ENCODE peak calls at places on chromosomes 16 and 17, in eight cellular contexts. One of them, this sample, is unnamed.

GRCh38 chr16:73781297-73781696 is 515.3 kb upstream of the PSMD7 start:
- DNase-seq in H1: no peak
- DNase-seq in HCT116: no peak
- DNase-seq in SK-N-SH: no peak
- DNase-seq in endothelial cell of umbilical vein: no peak
- DNase-seq in K562: no peak
- DNase-seq in HepG2: no peak
- DNase-seq in GM12878: no peak
- DNase-seq in this sample: no peak

GRCh38 chr17:74566132-74566753 is 1.1 kb downstream of the CD300H start:
- DNase-seq in H1: peak; percentile 31
- DNase-seq in HCT116: peak; percentile 57
- DNase-seq in SK-N-SH: peak; percentile 82
- DNase-seq in endothelial cell of umbilical vein: peak; percentile 5
- DNase-seq in K562: peak; percentile 53
- DNase-seq in HepG2: peak; percentile 18
- DNase-seq in GM12878: no peak
- DNase-seq in this sample: no peak

GRCh38 chr16:8453359-8453758 is 137.0 kb downstream of the TMEM114 start:
- DNase-seq in H1: no peak
- DNase-seq in HCT116: no peak
- DNase-seq in SK-N-SH: peak; percentile 40
- DNase-seq in endothelial cell of umbilical vein: no peak
- DNase-seq in K562: no peak
- DNase-seq in HepG2: no peak
- DNase-seq in GM12878: no peak
- DNase-seq in this sample: no peak

GRCh38 chr17:65177901-65178300 is 40.7 kb downstream of the RGS9 start:
- DNase-seq in H1: no peak
- DNase-seq in HCT116: no peak
- DNase-seq in SK-N-SH: no peak
- DNase-seq in endothelial cell of umbilical vein: peak; percentile 59
- DNase-seq in K562: no peak
- DNase-seq in HepG2: no peak
- DNase-seq in GM12878: no peak
- DNase-seq in this sample: no peak

GRCh38 chr17:28811594-28812135 is 30.9 kb downstream of the FAM222B start:
- DNase-seq in H1: no peak
- DNase-seq in HCT116: peak; percentile 15
- DNase-seq in SK-N-SH: peak; percentile 15
- DNase-seq in endothelial cell of umbilical vein: peak; percentile 74
- DNase-seq in K562: peak; percentile 67
- DNase-seq in HepG2: peak; percentile 36
- DNase-seq in GM12878: no peak
- DNase-seq in this sample: no peak

GRCh38 chr16:89442990-89443726 is 47.2 kb downstream of the ANKRD11 start:
- DNase-seq in H1: no peak
- DNase-seq in HCT116: peak; percentile 37
- DNase-seq in SK-N-SH: peak; percentile 60
- DNase-seq in endothelial cell of umbilical vein: peak; percentile 20
- DNase-seq in K562: peak; percentile 50
- DNase-seq in HepG2: peak; percentile 89
- DNase-seq in GM12878: no peak
- DNase-seq in this sample: no peak

GRCh38 chr16:51022852-51023251 is 128.2 kb downstream of the SALL1 start:
- DNase-seq in H1: no peak
- DNase-seq in HCT116: no peak
- DNase-seq in SK-N-SH: no peak
- DNase-seq in endothelial cell of umbilical vein: no peak
- DNase-seq in K562: no peak
- DNase-seq in HepG2: no peak
- DNase-seq in GM12878: no peak
- DNase-seq in this sample: no peak

GRCh38 chr17:39696731-39697130 is 3.1 kb upstream of the ERBB2 start:
- DNase-seq in H1: no peak
- DNase-seq in HCT116: no peak
- DNase-seq in SK-N-SH: no peak
- DNase-seq in endothelial cell of umbilical vein: no peak
- DNase-seq in K562: no peak
- DNase-seq in HepG2: no peak
- DNase-seq in GM12878: no peak
- DNase-seq in this sample: no peak

GRCh38 chr16:66176111-66176510 is 190.4 kb upstream of the CDH5 start:
- DNase-seq in H1: no peak
- DNase-seq in HCT116: no peak
- DNase-seq in SK-N-SH: no peak
- DNase-seq in endothelial cell of umbilical vein: no peak
- DNase-seq in K562: no peak
- DNase-seq in HepG2: no peak
- DNase-seq in GM12878: no peak
- DNase-seq in this sample: no peak

GRCh38 chr16:5328546-5328945 is 231.0 kb upstream of the EEF2KMT start:
- DNase-seq in H1: no peak
- DNase-seq in HCT116: no peak
- DNase-seq in SK-N-SH: peak; percentile 11
- DNase-seq in endothelial cell of umbilical vein: no peak
- DNase-seq in K562: peak; percentile 7
- DNase-seq in HepG2: no peak
- DNase-seq in GM12878: no peak
- DNase-seq in this sample: no peak

GRCh38 chr17:77214743-77215142 is 74.0 kb downstream of the SEC14L1 start:
- DNase-seq in H1: peak; percentile 27
- DNase-seq in HCT116: peak; percentile 56
- DNase-seq in SK-N-SH: peak; percentile 77
- DNase-seq in endothelial cell of umbilical vein: no peak
- DNase-seq in K562: peak; percentile 49
- DNase-seq in HepG2: peak; percentile 65
- DNase-seq in GM12878: no peak
- DNase-seq in this sample: no peak

GRCh38 chr16:28041615-28042014 is 21.9 kb downstream of the GSG1L start:
- DNase-seq in H1: no peak
- DNase-seq in HCT116: no peak
- DNase-seq in SK-N-SH: no peak
- DNase-seq in endothelial cell of umbilical vein: no peak
- DNase-seq in K562: no peak
- DNase-seq in HepG2: no peak
- DNase-seq in GM12878: no peak
- DNase-seq in this sample: no peak

GRCh38 chr17:18946536-18946935 is 5.4 kb upstream of the SLC5A10 start:
- DNase-seq in H1: no peak
- DNase-seq in HCT116: no peak
- DNase-seq in SK-N-SH: no peak
- DNase-seq in endothelial cell of umbilical vein: no peak
- DNase-seq in K562: no peak
- DNase-seq in HepG2: no peak
- DNase-seq in GM12878: no peak
- DNase-seq in this sample: no peak

GRCh38 chr16:69410285-69410990 is 14.0 kb upstream of the CYB5B start:
- DNase-seq in H1: no peak
- DNase-seq in HCT116: peak; percentile 83
- DNase-seq in SK-N-SH: no peak
- DNase-seq in endothelial cell of umbilical vein: peak; percentile 95
- DNase-seq in K562: no peak
- DNase-seq in HepG2: no peak
- DNase-seq in GM12878: no peak
- DNase-seq in this sample: no peak

GRCh38 chr17:74962622-74963394 is 9.8 kb downstream of the HID1 start:
- DNase-seq in H1: no peak
- DNase-seq in HCT116: no peak
- DNase-seq in SK-N-SH: no peak
- DNase-seq in endothelial cell of umbilical vein: no peak
- DNase-seq in K562: no peak
- DNase-seq in HepG2: no peak
- DNase-seq in GM12878: no peak
- DNase-seq in this sample: no peak

GRCh38 chr17:35789044-35789443 is 6.4 kb downstream of the MMP28 start:
- DNase-seq in H1: no peak
- DNase-seq in HCT116: no peak
- DNase-seq in SK-N-SH: no peak
- DNase-seq in endothelial cell of umbilical vein: no peak
- DNase-seq in K562: no peak
- DNase-seq in HepG2: no peak
- DNase-seq in GM12878: no peak
- DNase-seq in this sample: no peak

GRCh38 chr17:35786941-35787432 is 8.5 kb downstream of the MMP28 start:
- DNase-seq in H1: no peak
- DNase-seq in HCT116: no peak
- DNase-seq in SK-N-SH: peak; percentile 86
- DNase-seq in endothelial cell of umbilical vein: no peak
- DNase-seq in K562: no peak
- DNase-seq in HepG2: no peak
- DNase-seq in GM12878: no peak
- DNase-seq in this sample: no peak

GRCh38 chr17:35791681-35792350 is 3.6 kb downstream of the MMP28 start:
- DNase-seq in H1: no peak
- DNase-seq in HCT116: no peak
- DNase-seq in SK-N-SH: no peak
- DNase-seq in endothelial cell of umbilical vein: no peak
- DNase-seq in K562: no peak
- DNase-seq in HepG2: no peak
- DNase-seq in GM12878: no peak
- DNase-seq in this sample: no peak

GRCh38 chr17:35790826-35791225 is 4.6 kb downstream of the MMP28 start:
- DNase-seq in H1: no peak
- DNase-seq in HCT116: no peak
- DNase-seq in SK-N-SH: no peak
- DNase-seq in endothelial cell of umbilical vein: no peak
- DNase-seq in K562: no peak
- DNase-seq in HepG2: no peak
- DNase-seq in GM12878: no peak
- DNase-seq in this sample: no peak

DNA sequence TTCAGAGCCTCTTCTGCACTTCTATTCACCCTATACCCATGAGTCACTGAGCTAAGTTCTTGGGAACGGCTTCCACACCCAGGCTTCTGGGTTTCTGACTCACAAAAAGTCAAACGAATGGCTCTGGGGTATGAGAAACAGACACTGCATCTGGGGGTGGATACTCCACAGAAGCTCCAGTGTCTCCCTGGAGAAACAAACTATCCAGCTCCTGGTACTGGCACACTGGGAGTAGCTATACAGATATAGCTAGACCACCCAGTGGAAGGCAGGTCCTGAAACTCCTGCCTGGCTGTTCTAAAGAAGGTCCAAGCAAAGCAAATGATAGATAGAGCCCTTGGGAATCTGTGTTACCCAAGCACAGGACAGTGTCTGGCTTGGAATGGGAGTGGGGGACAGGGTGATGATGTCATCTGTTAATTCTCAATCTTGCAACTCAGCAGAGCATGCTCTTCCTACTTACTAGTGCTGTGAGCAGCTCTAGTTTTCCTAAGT is 6.9 kb downstream of the MMP28 start:
- DNase-seq in H1: no peak
- DNase-seq in HCT116: no peak
- DNase-seq in SK-N-SH: peak; percentile 44
- DNase-seq in endothelial cell of umbilical vein: no peak
- DNase-seq in K562: no peak
- DNase-seq in HepG2: no peak
- DNase-seq in GM12878: no peak
- DNase-seq in this sample: no peak
- H3K9ac ChIP-seq in H1: no peak overlapping the region
- H3K9ac ChIP-seq in HCT116: peak overlapping the region; percentile 30
- H3K9ac ChIP-seq in SK-N-SH: no peak overlapping the region
- H3K9ac ChIP-seq in endothelial cell of umbilical vein: no peak overlapping the region
- H3K9ac ChIP-seq in K562: no peak overlapping the region
- H3K9ac ChIP-seq in HepG2: no peak overlapping the region
- H3K9ac ChIP-seq in GM12878: no peak overlapping the region
- H3K9ac ChIP-seq in this sample: no peak overlapping the region

DNA sequence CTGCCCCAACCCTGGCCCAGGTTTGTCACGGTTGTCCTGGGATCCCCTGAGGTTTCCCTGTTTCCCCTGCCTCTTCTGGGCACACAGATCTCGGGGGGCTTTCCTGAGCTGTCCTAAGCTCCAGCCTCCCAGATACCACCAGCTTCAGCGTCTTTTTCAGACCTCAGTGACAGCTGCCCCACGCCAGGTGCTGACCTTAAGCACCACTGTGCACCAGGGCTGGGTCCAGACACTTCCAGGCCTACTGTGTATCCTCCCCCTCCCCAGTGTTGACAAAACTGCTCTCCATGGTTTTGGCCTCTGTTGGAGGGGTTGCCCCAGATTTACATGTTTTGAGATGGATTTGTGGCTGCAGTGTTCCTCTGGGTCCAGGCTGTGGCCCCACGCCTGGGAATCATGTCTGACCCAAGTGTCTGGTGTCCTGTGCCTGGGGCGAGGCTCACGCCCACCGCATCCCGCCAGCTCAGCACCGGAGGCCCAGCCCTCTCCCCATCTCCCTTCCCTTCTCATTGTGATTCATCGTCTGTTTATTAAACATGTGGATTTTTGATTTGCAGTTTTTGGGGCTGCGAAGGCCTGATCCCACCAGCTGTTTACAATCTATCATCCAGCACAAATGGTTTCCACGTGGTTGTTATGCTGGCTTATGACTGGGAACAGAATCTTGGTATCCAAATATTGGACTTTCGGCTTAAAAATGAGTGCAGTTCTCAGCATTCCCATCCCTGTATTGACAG is 82.1 kb downstream of the METRNL start:
- DNase-seq in H1: no peak
- DNase-seq in HCT116: no peak
- DNase-seq in SK-N-SH: no peak
- DNase-seq in endothelial cell of umbilical vein: no peak
- DNase-seq in K562: no peak
- DNase-seq in HepG2: peak; percentile 79
- DNase-seq in GM12878: no peak
- DNase-seq in this sample: no peak
- TF ChIP-seq POLR2AphosphoS5 in H1: no peak
- TF ChIP-seq POLR2AphosphoS5 in HCT116: no peak
- TF ChIP-seq POLR2AphosphoS5 in SK-N-SH: no peak
- TF ChIP-seq POLR2AphosphoS5 in endothelial cell of umbilical vein: no peak
- TF ChIP-seq POLR2AphosphoS5 in K562: no peak
- TF ChIP-seq POLR2AphosphoS5 in HepG2: no peak
- TF ChIP-seq POLR2AphosphoS5 in GM12878: no peak
- TF ChIP-seq POLR2AphosphoS5 in this sample: no peak

DNA sequence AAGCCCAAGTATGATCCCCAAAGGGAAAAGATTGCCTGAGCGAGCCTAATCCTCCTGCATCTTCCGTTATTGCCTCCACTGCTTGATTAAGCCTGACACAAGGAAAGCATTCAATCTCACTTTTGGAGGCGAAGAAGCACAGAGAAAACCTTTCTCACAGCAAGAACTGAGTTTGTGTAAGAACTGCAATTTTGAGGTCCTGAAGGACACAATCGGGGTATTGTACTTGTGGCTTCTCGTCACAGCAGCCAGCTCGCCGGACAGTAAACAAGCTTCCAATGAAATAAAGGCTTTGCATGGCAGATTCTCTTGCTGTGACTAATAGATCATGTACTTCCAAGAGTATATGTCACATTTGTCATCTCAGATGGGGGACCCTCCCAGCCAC is 18.7 kb upstream of the FOXF1 start:
- DNase-seq in H1: no peak
- DNase-seq in HCT116: no peak
- DNase-seq in SK-N-SH: no peak
- DNase-seq in endothelial cell of umbilical vein: no peak
- DNase-seq in K562: no peak
- DNase-seq in HepG2: no peak
- DNase-seq in GM12878: no peak
- DNase-seq in this sample: no peak
- H3K9ac ChIP-seq in H1: no peak overlapping the region
- H3K9ac ChIP-seq in HCT116: no peak overlapping the region
- H3K9ac ChIP-seq in SK-N-SH: no peak overlapping the region
- H3K9ac ChIP-seq in endothelial cell of umbilical vein: no peak overlapping the region
- H3K9ac ChIP-seq in K562: no peak overlapping the region
- H3K9ac ChIP-seq in HepG2: no peak overlapping the region
- H3K9ac ChIP-seq in GM12878: no peak overlapping the region
- H3K9ac ChIP-seq in this sample: no peak overlapping the region

GRCh38 chr16:68147438-68147837 is 62.3 kb downstream of the NFATC3 start:
- DNase-seq in H1: no peak
- DNase-seq in HCT116: no peak
- DNase-seq in SK-N-SH: no peak
- DNase-seq in endothelial cell of umbilical vein: no peak
- DNase-seq in K562: no peak
- DNase-seq in HepG2: no peak
- DNase-seq in GM12878: no peak
- DNase-seq in this sample: no peak
- TF ChIP-seq POLR2AphosphoS5 in H1: no peak
- TF ChIP-seq POLR2AphosphoS5 in HCT116: no peak
- TF ChIP-seq POLR2AphosphoS5 in SK-N-SH: no peak
- TF ChIP-seq POLR2AphosphoS5 in endothelial cell of umbilical vein: no peak
- TF ChIP-seq POLR2AphosphoS5 in K562: no peak
- TF ChIP-seq POLR2AphosphoS5 in HepG2: no peak
- TF ChIP-seq POLR2AphosphoS5 in GM12878: no peak
- TF ChIP-seq POLR2AphosphoS5 in this sample: no peak

This sample was measured in SK-N-MC.